ENCODE peak calls at places on chromosomes 6 and 20, in seven cellular contexts. V is A549, X is HepG2, R is esophagus muscularis mucosa, J is upper lobe of left lung, E is suprapubic skin, F is sigmoid colon. P is an unnamed sample.

GRCh38 chr6:74259931-74260330 is 563.9 kb downstream of the CD109 start:
- DNase-seq in V (no peak), E (no peak), F (no peak), R (no peak), J (no peak), X (no peak), P (no peak)

GRCh38 chr6:135270676-135271536 is 89.8 kb downstream of the MYB start:
- DNase-seq in V (no peak), E (no peak), F (no peak), R (no peak), J (peak; percentile 90), X (no peak), P (peak; percentile 81)

GRCh38 chr6:7035837-7036249 is 71.9 kb upstream of the RREB1 start:
- DNase-seq in F (no peak), V (no peak), J (no peak), R (no peak), X (no peak), E (no peak), P (no peak)

GRCh38 chr6:109050012-109050411 is 44.6 kb downstream of the SESN1 start:
- DNase-seq in J (no peak), V (no peak), E (no peak), F (no peak), X (peak; percentile 79), R (no peak), P (no peak)

GRCh38 chr6:8108759-8109539 is 6.6 kb upstream of the EEF1E1 start:
- DNase-seq in E (no peak), J (no peak), F (no peak), R (peak; percentile 87), V (no peak), X (no peak), P (no peak)

GRCh38 chr6:158475344-158476302 is 84.3 kb upstream of the TMEM181 start:
- DNase-seq in R (no peak), E (no peak), J (no peak), V (peak; percentile 45), F (no peak), X (no peak), P (peak; percentile 34)

GRCh38 chr6:25136879-25137278 is 142.3 kb upstream of the CARMIL1 start:
- DNase-seq in F (no peak), J (no peak), E (no peak), X (no peak), R (no peak), V (no peak), P (no peak)

GRCh38 chr6:73461537-73462350 is at the start of gene MTO1:
- DNase-seq in F (peak; percentile 95), R (peak; percentile 97), X (peak; percentile 89), E (peak; percentile 95), V (peak; percentile 88), J (peak; percentile 95), P (peak; percentile 91)

GRCh38 chr6:85185977-85186376 is 263.9 kb upstream of the NT5E start:
- DNase-seq in X (no peak), E (no peak), J (no peak), V (no peak), F (no peak), R (no peak), P (no peak)

GRCh38 chr6:152748843-152749242 is 1.8 kb upstream of the VIP start:
- DNase-seq in R (no peak), X (no peak), V (peak; percentile 16), F (no peak), E (no peak), J (no peak), P (no peak)

GRCh38 chr6:157219201-157220200 is 103.8 kb downstream of the TMEM242 start:
- DNase-seq in E (peak; percentile 62), V (no peak), X (peak; percentile 18), R (no peak), F (no peak), J (no peak), P (no peak)

GRCh38 chr20:62768234-62768814 is 27.9 kb upstream of the MRGBP start:
- DNase-seq in R (no peak), J (no peak), F (no peak), X (no peak), E (no peak), V (no peak), P (no peak)

GRCh38 chr6:39322306-39322850 is at the start of gene KCNK16:
- DNase-seq in F (no peak), V (no peak), J (no peak), E (no peak), R (no peak), X (no peak), P (no peak)

GRCh38 chr6:142474446-142475289 is 172.9 kb downstream of the ADGRG6 start:
- DNase-seq in R (no peak), F (no peak), V (peak; percentile 65), X (peak; percentile 63), E (no peak), J (no peak), P (peak; percentile 31)

GRCh38 chr6:97304701-97305100 is 21.7 kb upstream of the MMS22L start:
- DNase-seq in R (no peak), X (no peak), J (no peak), V (no peak), F (no peak), E (no peak), P (no peak)

GRCh38 chr20:53763707-53764415 is 170.2 kb upstream of the ZNF217 start:
- DNase-seq in F (no peak), R (no peak), J (no peak), X (peak; percentile 100), V (peak; percentile 96), E (no peak), P (peak; percentile 67)

GRCh38 chr6:164109770-164110140 is 695.2 kb downstream of the QKI start:
- DNase-seq in J (peak; percentile 33), E (no peak), R (no peak), F (no peak), V (no peak), X (no peak), P (no peak)

GRCh38 chr6:92587521-92587920 is 831.8 kb downstream of the EPHA7 start:
- DNase-seq in F (no peak), J (no peak), X (no peak), E (no peak), R (no peak), V (no peak), P (no peak)

GRCh38 chr20:57986776-57987175 is 241.7 kb downstream of the ANKRD60 start:
- DNase-seq in J (no peak), R (no peak), E (no peak), V (no peak), F (no peak), X (no peak), P (no peak)

GRCh38 chr20:37457928-37458327 is 63.1 kb upstream of the NNAT start:
- DNase-seq in J (peak; percentile 2), V (no peak), E (no peak), R (no peak), F (no peak), X (no peak), P (no peak)

GRCh38 chr6:48747040-48747439 is 636.0 kb upstream of the PTCHD4 start:
- DNase-seq in V (no peak), R (no peak), E (no peak), J (no peak), X (no peak), F (no peak), P (no peak)

GRCh38 chr6:82988904-82989303 is 76.7 kb downstream of the UBE3D start:
- DNase-seq in R (no peak), V (no peak), F (no peak), J (no peak), X (no peak), E (no peak), P (no peak)

GRCh38 chr20:36728986-36729385 is 16.9 kb downstream of the NDRG3 start:
- DNase-seq in R (no peak), V (peak; percentile 34), X (peak; percentile 29), E (no peak), F (no peak), J (no peak), P (no peak)

GRCh38 chr6:138389551-138389950 is 11.8 kb downstream of the SMIM28 start:
- DNase-seq in J (no peak), V (no peak), R (peak; percentile 37), E (no peak), X (no peak), F (no peak), P (no peak)

GRCh38 chr6:72855471-72855870 is 233.6 kb downstream of the KCNQ5 start:
- DNase-seq in X (no peak), R (no peak), E (no peak), F (no peak), J (no peak), V (no peak), P (no peak)

GRCh38 chr6:40066372-40066771 is 132.1 kb upstream of the MOCS1 start:
- DNase-seq in R (no peak), X (no peak), F (no peak), V (no peak), E (no peak), J (no peak), P (no peak)

GRCh38 chr20:23050847-23051627 is 1.6 kb upstream of the THBD start:
- DNase-seq in F (peak; percentile 75), V (peak; percentile 77), J (peak; percentile 82), E (peak; percentile 87), R (no peak), X (no peak), P (peak; percentile 78)

GRCh38 chr20:46501337-46501942 is 11.9 kb downstream of the ZNF334 start:
- DNase-seq in V (no peak), X (peak; percentile 35), E (no peak), F (no peak), R (no peak), J (no peak), P (no peak)
- H3K9me3 ChIP-seq in V (peaks cover 53% of the 10 kb centered on the region), X (no peaks in the 10 kb centered on the region), E (peaks cover 26% of the 10 kb centered on the region), F (no peaks in the 10 kb centered on the region), R (peaks cover 40% of the 10 kb centered on the region), J (peaks cover 42% of the 10 kb centered on the region), P (peaks cover 42% of the 10 kb centered on the region)

GRCh38 chr20:1840865-1841553 is 54.2 kb upstream of the SIRPA start:
- DNase-seq in X (no peak), E (no peak), J (peak; percentile 27), F (no peak), V (no peak), R (no peak), P (no peak)
- H3K4me3 ChIP-seq in X (no peak overlapping the region), E (no peak overlapping the region), J (no peak overlapping the region), F (no peak overlapping the region), V (no peak overlapping the region), R (no peak overlapping the region), P (no peak overlapping the region)

DNA sequence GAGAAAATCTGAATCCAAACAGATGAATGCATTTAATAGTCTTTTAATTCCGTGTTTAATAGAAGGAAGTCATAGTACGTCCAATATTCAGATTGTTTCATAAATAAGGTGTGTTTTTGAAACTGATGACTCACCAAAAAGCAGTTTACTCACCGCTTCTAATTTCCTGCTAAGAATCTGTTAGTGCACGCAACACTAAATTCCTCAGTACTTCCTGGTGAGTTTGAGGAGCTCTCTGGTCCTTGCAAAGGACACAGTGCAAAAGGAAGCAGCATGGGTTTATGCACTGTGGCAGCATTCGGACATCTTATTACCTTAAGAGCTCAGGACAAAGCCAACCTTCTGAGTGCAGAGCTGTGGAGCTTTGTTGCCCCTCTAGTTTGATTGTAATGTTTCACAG is 2.3 kb upstream of the ADGRF1 start:
- DNase-seq in X (no peak), R (no peak), F (no peak), E (no peak), V (peak; percentile 67), J (peak; percentile 42), P (peak; percentile 46)
- TF ChIP-seq EP300 in X (no peak), R (no peak), F (no peak), E (no peak), V (no peak), J (no peak), P (no peak)

GRCh38 chr20:93641-94040 is 6.2 kb downstream of the DEFB125 start:
- DNase-seq in R (no peak), V (no peak), X (no peak), F (no peak), J (no peak), E (no peak), P (no peak)
- H3K9me3 ChIP-seq in R (peaks cover 8% of the 10 kb centered on the region), V (peaks cover 21% of the 10 kb centered on the region), X (peaks cover 12% of the 10 kb centered on the region), F (no peaks in the 10 kb centered on the region), J (peaks cover 14% of the 10 kb centered on the region), E (peaks cover 5% of the 10 kb centered on the region), P (no peaks in the 10 kb centered on the region)

GRCh38 chr20:61589055-61589385 is 337.0 kb downstream of the CDH4 start:
- DNase-seq in J (no peak), E (no peak), F (no peak), R (no peak), X (no peak), V (peak; percentile 26), P (no peak)
- H3K4me3 ChIP-seq in J (no peak overlapping the region), E (no peak overlapping the region), F (no peak overlapping the region), R (no peak overlapping the region), X (no peak overlapping the region), V (no peak overlapping the region), P (no peak overlapping the region)

P was measured in stomach.